ENCODE peak calls at places on chromosomes 12 and 14, in six cellular contexts. N, M, S, C, X and U are unnamed samples.

GRCh38 chr14:20681348-20682126 is 2.8 kb upstream of the RNASE4 start:
- DNase-seq in S (peak; percentile 76), C (peak; percentile 65), N (peak; percentile 83), M (peak; percentile 80), X (peak; percentile 68), U (peak; percentile 86)

GRCh38 chr12:121958521-121959240 is 40.3 kb downstream of the CFAP251 start:
- DNase-seq in N (no peak), X (no peak), M (no peak), C (no peak), S (no peak), U (no peak)

GRCh38 chr14:76109087-76109880 is 42.4 kb upstream of the GPATCH2L start:
- DNase-seq in S (no peak), M (no peak), X (no peak), N (no peak), C (no peak), U (no peak)

GRCh38 chr14:48751293-48751692 is 834.9 kb downstream of the RPS29 start:
- DNase-seq in S (no peak), C (no peak), M (no peak), X (no peak), N (no peak), U (no peak)

GRCh38 chr12:34595749-34596733 is 573.7 kb downstream of the ALG10 start:
- DNase-seq in M (no peak), S (peak; percentile 1), X (no peak), N (peak; percentile 8), C (no peak), U (no peak)

GRCh38 chr12:130626601-130627000 is 89.5 kb downstream of the RIMBP2 start:
- DNase-seq in C (no peak), M (no peak), S (no peak), N (no peak), X (no peak), U (no peak)

GRCh38 chr14:95339301-95339865 is 19.7 kb upstream of the CLMN start:
- DNase-seq in C (no peak), N (no peak), M (no peak), X (no peak), S (no peak), U (no peak)

GRCh38 chr14:51884086-51884927 is 23.9 kb downstream of the GNG2 start:
- DNase-seq in C (no peak), N (no peak), S (peak; percentile 20), X (no peak), M (no peak), U (no peak)

GRCh38 chr12:83389237-83389996 is 702.7 kb downstream of the TMTC2 start:
- DNase-seq in N (no peak), X (no peak), S (peak; percentile 76), M (no peak), C (no peak), U (peak; percentile 33)

GRCh38 chr12:131413006-131413405 is 297.9 kb upstream of the SFSWAP start:
- DNase-seq in X (no peak), C (no peak), N (no peak), M (no peak), S (no peak), U (no peak)

GRCh38 chr14:83085725-83086124 is 1552.1 kb upstream of the SEL1L start:
- DNase-seq in X (no peak), C (no peak), N (no peak), M (no peak), S (no peak), U (no peak)

GRCh38 chr12:104132351-104132956 is 5.6 kb downstream of the NFYB start:
- DNase-seq in X (no peak), M (no peak), N (no peak), C (no peak), S (peak; percentile 60), U (no peak)

GRCh38 chr12:2580821-2581220 is 213.9 kb upstream of the FKBP4 start:
- DNase-seq in M (no peak), C (no peak), N (no peak), S (no peak), X (no peak), U (no peak)

GRCh38 chr12:42483534-42483857 is 106.0 kb downstream of the PRICKLE1 start:
- DNase-seq in C (peak; percentile 25), X (peak; percentile 67), S (peak; percentile 62), M (no peak), N (peak; percentile 52), U (peak; percentile 71)

GRCh38 chr12:121748571-121749265 is 36.2 kb downstream of the TMEM120B start:
- DNase-seq in X (peak; percentile 76), S (peak; percentile 45), M (no peak), N (peak; percentile 17), C (no peak), U (peak; percentile 43)

GRCh38 chr14:104333903-104334811 is 195.8 kb downstream of the KIF26A start:
- DNase-seq in M (no peak), C (no peak), X (no peak), S (no peak), N (no peak), U (no peak)

GRCh38 chr12:92085040-92085439 is 60.6 kb downstream of the BTG1 start:
- DNase-seq in C (no peak), S (no peak), M (no peak), N (no peak), X (no peak), U (no peak)

GRCh38 chr12:65953621-65954020 is 129.3 kb downstream of the HMGA2 start:
- DNase-seq in X (no peak), S (no peak), M (no peak), C (no peak), N (no peak), U (no peak)

GRCh38 chr12:32181498-32182175 is 75.0 kb downstream of the BICD1 start:
- DNase-seq in M (no peak), N (no peak), S (peak; percentile 39), C (no peak), X (no peak), U (no peak)

DNA sequence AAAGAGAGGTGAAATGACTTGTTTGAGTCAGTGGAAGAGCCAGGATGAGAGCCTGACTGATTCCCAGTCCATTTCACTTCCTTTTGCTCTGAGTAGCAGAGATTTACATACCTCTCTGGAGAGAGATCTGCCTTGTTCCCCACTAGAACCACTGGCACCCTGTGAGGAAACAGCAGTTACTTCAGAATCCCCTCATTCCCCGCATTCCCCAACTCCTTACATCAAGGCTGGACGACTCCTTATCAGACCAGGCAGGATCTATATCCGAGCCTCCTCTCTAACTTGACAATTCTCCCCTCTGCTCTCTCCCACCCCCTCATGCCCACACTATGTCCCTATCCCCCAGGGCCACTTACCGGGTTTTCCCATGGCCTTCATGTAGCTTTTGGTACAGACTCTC is 3.7 kb downstream of the RHEBL1 start:
- DNase-seq in C (no peak), X (no peak), N (no peak), M (no peak), S (no peak), U (no peak)
- TF ChIP-seq CTCF in C (no peak), X (no peak), N (no peak), M (no peak), S (no peak), U (no peak)

GRCh38 chr14:67267929-67268328 is 26.7 kb downstream of the PALS1 start:
- DNase-seq in C (no peak), S (no peak), N (no peak), M (no peak), X (no peak), U (no peak)
- TF ChIP-seq CTCF in C (no peak), S (no peak), N (no peak), M (no peak), X (no peak), U (no peak)

GRCh38 chr12:3828888-3829287 is 44.3 kb downstream of the PARP11 start:
- DNase-seq in M (no peak), C (no peak), X (no peak), N (no peak), S (no peak), U (no peak)

GRCh38 chr12:3832738-3833137 is 40.5 kb downstream of the PARP11 start:
- DNase-seq in C (no peak), N (no peak), S (no peak), X (no peak), M (no peak), U (no peak)

GRCh38 chr12:3827301-3828000 is 45.7 kb downstream of the PARP11 start:
- DNase-seq in X (peak; percentile 64), S (no peak), M (no peak), C (no peak), N (no peak), U (no peak)
- TF ChIP-seq CTCF in X (no peak), S (no peak), M (no peak), C (no peak), N (no peak), U (no peak)

GRCh38 chr12:60106207-60106606 is 510.4 kb downstream of the SLC16A7 start:
- DNase-seq in M (no peak), X (no peak), S (no peak), C (no peak), N (no peak), U (no peak)
- TF ChIP-seq CTCF in M (no peak), X (no peak), S (no peak), C (no peak), N (no peak), U (no peak)